ENCODE peak calls at places on chromosomes 2 and 18, in nine cellular contexts. F is AG09309; Q is cardiac muscle cell; D is cardiac fibroblast; T is choroid plexus epithelial cell; Z is GM13977; V is hepatocyte; W is activated CD8-positive, alpha-beta T cell treated with anti-CD3 and anti-CD28 coated beads for 36 hours; S is AG04450. R is an unnamed sample.

GRCh38 chr2:172090947-172091625 is 5.8 kb downstream of the DLX1 start:
- DNase-seq in F (no peak), Q (no peak), D (no peak), T (no peak), Z (no peak), V (no peak), W (no peak), S (no peak), R (no peak)

GRCh38 chr2:105610444-105611327 is 134.0 kb upstream of the NCK2 start:
- DNase-seq in F (no peak), Q (peak), D (no peak), T (no peak), Z (no peak), V (no peak), W (no peak), S (no peak), R (no peak)

GRCh38 chr2:10846110-10846861 is 33.7 kb upstream of the PDIA6 start:
- DNase-seq in F (no peak), Q (no peak), D (no peak), T (no peak), Z (no peak), V (no peak), W (no peak), S (no peak), R (no peak)

GRCh38 chr2:2026252-2026831 is 282.0 kb upstream of the PXDN start:
- DNase-seq in F (no peak), Q (no peak), D (no peak), T (peak), Z (no peak), V (no peak), W (no peak), S (no peak), R (no peak)

GRCh38 chr18:36519358-36519757 is 221.8 kb downstream of the FHOD3 start:
- DNase-seq in F (no peak), Q (peak), D (peak), T (peak), Z (peak), V (no peak), W (no peak), S (peak), R (no peak)

GRCh38 chr2:181306785-181307184 is 150.4 kb upstream of the ITGA4 start:
- DNase-seq in F (no peak), Q (no peak), D (peak), T (peak), Z (no peak), V (no peak), W (no peak), S (no peak), R (no peak)

GRCh38 chr18:63148449-63149199 is 170.9 kb downstream of the BCL2 start:
- DNase-seq in F (peak), Q (peak), D (peak), T (peak), Z (no peak), V (no peak), W (no peak), S (no peak), R (no peak)

GRCh38 chr2:171874517-171874916 is 19.5 kb downstream of the SLC25A12 start:
- DNase-seq in F (no peak), Q (no peak), D (no peak), T (no peak), Z (no peak), V (no peak), W (no peak), S (no peak), R (no peak)

GRCh38 chr18:23864620-23865019 is 149.9 kb upstream of the TTC39C start:
- DNase-seq in F (no peak), Q (no peak), D (no peak), T (no peak), Z (no peak), V (no peak), W (peak), S (no peak), R (no peak)

GRCh38 chr2:140551291-140551690 is 1579.5 kb downstream of the LRP1B start:
- DNase-seq in F (no peak), Q (no peak), D (no peak), T (no peak), Z (no peak), V (no peak), W (no peak), S (no peak), R (no peak)
- TF ChIP-seq CTCF in F (no peak), Q (no peak), D (no peak), T (no peak), Z (no peak), V (no peak), W (no peak), S (no peak), R (no peak)

GRCh38 chr2:159677654-159678053 is 34.7 kb upstream of the MARCHF7 start:
- DNase-seq in F (no peak), Q (peak), D (peak), T (peak), Z (no peak), V (no peak), W (no peak), S (no peak), R (no peak)
- TF ChIP-seq CTCF in F (peak), Q (peak), D (peak), T (peak), Z (peak), V (peak), W (no peak), S (peak), R (no peak)

DNA sequence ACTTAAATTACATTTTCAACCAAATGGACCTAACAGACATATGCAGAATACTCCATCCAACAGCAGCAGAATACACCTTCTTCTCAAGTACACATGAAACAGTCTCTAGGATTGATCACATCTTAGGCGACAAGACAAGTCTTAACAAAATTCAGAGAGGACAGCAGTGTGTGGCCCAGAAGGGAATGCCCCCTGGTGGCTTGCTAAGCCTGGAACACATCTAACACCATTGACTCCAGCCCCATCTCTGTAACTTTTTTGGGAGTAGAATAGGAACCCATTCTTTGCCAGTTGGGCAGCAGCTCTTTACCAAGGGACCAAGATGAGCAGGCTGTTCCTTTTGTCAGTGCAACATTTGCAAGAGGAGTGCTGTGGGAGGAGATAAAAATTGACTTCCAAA is 249.9 kb downstream of the PLCL1 start:
- DNase-seq in F (no peak), Q (peak), D (peak), T (peak), Z (peak), V (peak), W (peak), S (no peak), R (peak)
- TF ChIP-seq CTCF in F (peak), Q (peak), D (peak), T (peak), Z (peak), V (peak), W (peak), S (peak), R (peak)

DNA sequence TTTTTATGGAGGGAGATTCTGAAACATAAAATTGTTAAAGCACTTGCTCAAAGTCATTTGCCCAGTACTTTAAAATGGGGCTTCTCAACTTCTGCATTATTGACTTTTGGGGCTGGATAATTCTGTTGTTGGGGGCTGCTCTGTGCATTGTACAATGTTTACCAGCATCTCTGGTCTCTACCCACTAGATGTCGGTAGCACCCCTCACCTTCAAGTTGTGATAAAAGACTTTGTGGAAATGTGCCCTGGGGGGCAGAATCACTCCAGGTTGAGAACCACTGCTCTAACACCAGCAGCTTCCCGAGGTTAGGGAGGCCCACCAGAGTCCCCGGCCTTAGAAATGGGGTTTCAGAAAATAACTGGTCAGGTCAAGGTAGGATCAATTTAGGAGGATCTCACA is 26.8 kb upstream of the CUL3 start:
- DNase-seq in F (no peak), Q (no peak), D (no peak), T (no peak), Z (no peak), V (no peak), W (no peak), S (no peak), R (no peak)
- TF ChIP-seq CTCF in F (no peak), Q (no peak), D (no peak), T (no peak), Z (peak), V (no peak), W (no peak), S (no peak), R (no peak)

DNA sequence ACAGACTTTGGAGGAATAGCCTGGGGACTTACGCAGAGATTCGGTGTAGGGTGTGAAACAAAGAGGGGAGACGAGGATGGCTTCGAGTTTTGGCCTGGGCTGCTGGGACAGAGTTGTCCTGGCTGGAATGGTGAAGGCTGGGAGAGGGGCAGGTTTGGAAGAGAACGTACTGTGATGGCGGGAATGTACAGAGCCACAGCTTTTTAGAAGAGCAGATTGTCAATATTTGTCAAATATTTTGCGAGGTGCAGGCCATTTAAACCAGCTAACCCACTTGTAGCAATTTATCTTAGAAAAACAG is 14.4 kb upstream of the ITM2C start:
- DNase-seq in F (no peak), Q (no peak), D (no peak), T (no peak), Z (no peak), V (no peak), W (no peak), S (no peak), R (no peak)
- TF ChIP-seq CTCF in F (no peak), Q (no peak), D (no peak), T (no peak), Z (peak), V (no peak), W (no peak), S (no peak), R (peak)

GRCh38 chr2:57906152-57906732 is 140.4 kb upstream of the VRK2 start:
- DNase-seq in F (peak), Q (peak), D (peak), T (peak), Z (peak), V (peak), W (no peak), S (peak), R (no peak)
- TF ChIP-seq CTCF in F (peak), Q (peak), D (peak), T (peak), Z (peak), V (peak), W (peak), S (peak), R (peak)

GRCh38 chr2:182509231-182509630 is 82.4 kb upstream of the PDE1A start:
- DNase-seq in F (no peak), Q (no peak), D (no peak), T (no peak), Z (no peak), V (no peak), W (no peak), S (no peak), R (no peak)

GRCh38 chr2:182506606-182507005 is 79.8 kb upstream of the PDE1A start:
- DNase-seq in F (peak), Q (peak), D (peak), T (peak), Z (no peak), V (peak), W (no peak), S (no peak), R (no peak)

GRCh38 chr2:182503886-182504285 is 77.0 kb upstream of the PDE1A start:
- DNase-seq in F (peak), Q (peak), D (peak), T (peak), Z (no peak), V (no peak), W (no peak), S (peak), R (no peak)

GRCh38 chr2:182499706-182500470 is 73.1 kb upstream of the PDE1A start:
- DNase-seq in F (no peak), Q (peak), D (peak), T (peak), Z (no peak), V (no peak), W (no peak), S (no peak), R (peak)

GRCh38 chr2:182504903-182505302 is 78.1 kb upstream of the PDE1A start:
- DNase-seq in F (peak), Q (peak), D (peak), T (peak), Z (no peak), V (peak), W (no peak), S (peak), R (no peak)
- TF ChIP-seq CTCF in F (no peak), Q (no peak), D (no peak), T (no peak), Z (no peak), V (no peak), W (no peak), S (no peak), R (no peak)

GRCh38 chr2:133886735-133887675 is 318.7 kb upstream of the NCKAP5 start:
- DNase-seq in F (peak), Q (peak), D (peak), T (peak), Z (peak), V (peak), W (peak), S (peak), R (peak)
- TF ChIP-seq CTCF in F (peak), Q (peak), D (peak), T (peak), Z (peak), V (peak), W (peak), S (peak), R (peak)

GRCh38 chr2:26922638-26923466 is 47.6 kb upstream of the MAPRE3 start:
- DNase-seq in F (no peak), Q (peak), D (peak), T (peak), Z (peak), V (peak), W (peak), S (no peak), R (peak)
- TF ChIP-seq CTCF in F (peak), Q (peak), D (peak), T (peak), Z (peak), V (peak), W (peak), S (peak), R (peak)

GRCh38 chr2:237097326-237097910 is 11.7 kb downstream of the COPS8 start:
- DNase-seq in F (no peak), Q (peak), D (peak), T (no peak), Z (no peak), V (no peak), W (no peak), S (no peak), R (no peak)
- TF ChIP-seq CTCF in F (no peak), Q (no peak), D (no peak), T (no peak), Z (no peak), V (no peak), W (no peak), S (no peak), R (no peak)

R was measured in glutamatergic neuron.